ENCODE peak calls at places on chromosomes 13 and 19, in eight cellular contexts. D is heart left ventricle, M is HFF-Myc, O is SK-N-MC, F is colonic mucosa, L is transverse colon, U is endodermal cell, K is ascending aorta. E is an unnamed sample.

GRCh38 chr13:31765441-31765840 is 26.1 kb downstream of the RXFP2 start:
- DNase-seq in D (no peak), M (no peak), O (no peak), F (no peak), L (no peak), U (no peak), K (no peak), E (no peak)

GRCh38 chr19:29491995-29492577 is 33.7 kb upstream of the VSTM2B start:
- DNase-seq in D (no peak), M (no peak), O (no peak), F (no peak), L (no peak), U (peak), K (no peak), E (no peak)

GRCh38 chr13:32824671-32825070 is 191.6 kb upstream of the KL start:
- DNase-seq in D (no peak), M (peak), O (no peak), F (no peak), L (no peak), U (peak), K (no peak), E (peak)

GRCh38 chr19:50602089-50602422 is 33.8 kb upstream of the LRRC4B start:
- DNase-seq in D (no peak), M (no peak), O (no peak), F (no peak), L (no peak), U (no peak), K (no peak), E (no peak)

GRCh38 chr13:71771144-71771543 is 95.9 kb downstream of the DACH1 start:
- DNase-seq in D (no peak), M (no peak), O (no peak), F (no peak), L (no peak), U (no peak), K (no peak), E (no peak)

GRCh38 chr13:99859178-99860177 is 112.1 kb downstream of the ZIC5 start:
- DNase-seq in D (no peak), M (peak), O (no peak), F (peak), L (peak), U (no peak), K (no peak), E (no peak)

GRCh38 chr13:51371768-51372399 is 32.4 kb downstream of the SERPINE3 start:
- DNase-seq in D (no peak), M (no peak), O (no peak), F (no peak), L (no peak), U (no peak), K (no peak), E (no peak)

GRCh38 chr13:98279473-98280175 is 102.6 kb upstream of the RNF113B start:
- DNase-seq in D (no peak), M (no peak), O (no peak), F (no peak), L (no peak), U (peak), K (no peak), E (no peak)

GRCh38 chr13:51524312-51524711 is 60.0 kb upstream of the WDFY2 start:
- DNase-seq in D (no peak), M (no peak), O (no peak), F (no peak), L (no peak), U (no peak), K (no peak), E (peak)

GRCh38 chr19:19179548-19180441 is 9.7 kb upstream of the MEF2B start:
- DNase-seq in D (no peak), M (no peak), O (no peak), F (no peak), L (no peak), U (no peak), K (no peak), E (no peak)

GRCh38 chr19:30228113-30228725 is 144.0 kb upstream of the ZNF536 start:
- DNase-seq in D (no peak), M (no peak), O (no peak), F (no peak), L (peak), U (peak), K (no peak), E (no peak)

GRCh38 chr13:60623131-60623530 is 226.1 kb downstream of the TDRD3 start:
- DNase-seq in D (no peak), M (no peak), O (no peak), F (no peak), L (no peak), U (no peak), K (no peak), E (no peak)

GRCh38 chr19:56080669-56081401 is 40.3 kb downstream of the ZNF787 start:
- DNase-seq in D (peak), M (peak), O (no peak), F (peak), L (peak), U (peak), K (peak), E (peak)

GRCh38 chr13:95652244-95652764 is 7.8 kb upstream of the DZIP1 start:
- DNase-seq in D (no peak), M (no peak), O (no peak), F (no peak), L (no peak), U (no peak), K (no peak), E (no peak)

GRCh38 chr13:72296246-72296645 is 429.2 kb upstream of the DACH1 start:
- DNase-seq in D (no peak), M (no peak), O (no peak), F (no peak), L (no peak), U (no peak), K (no peak), E (no peak)

GRCh38 chr19:50829801-50830200 is 3.6 kb downstream of the KLK15 start:
- DNase-seq in D (no peak), M (no peak), O (no peak), F (no peak), L (no peak), U (no peak), K (no peak), E (no peak)

GRCh38 chr13:108919036-108919907 is 289.9 kb downstream of the MYO16 start:
- DNase-seq in D (no peak), M (no peak), O (no peak), F (peak), L (no peak), U (no peak), K (no peak), E (peak)

GRCh38 chr13:44125943-44126469 is 246.3 kb downstream of the LACC1 start:
- DNase-seq in D (no peak), M (no peak), O (no peak), F (no peak), L (no peak), U (no peak), K (no peak), E (no peak)

GRCh38 chr13:109196896-109197295 is 567.5 kb downstream of the MYO16 start:
- DNase-seq in D (no peak), M (no peak), O (no peak), F (no peak), L (no peak), U (peak), K (no peak), E (no peak)

GRCh38 chr19:43470288-43470687 is 4.9 kb upstream of the LYPD3 start:
- DNase-seq in D (no peak), M (no peak), O (no peak), F (no peak), L (no peak), U (peak), K (no peak), E (peak)

GRCh38 chr13:71864981-71865857 is 1.8 kb downstream of the DACH1 start:
- DNase-seq in D (peak), M (no peak), O (no peak), F (peak), L (peak), U (peak), K (peak), E (peak)

GRCh38 chr13:42102961-42103688 is 54.7 kb downstream of the DGKH start:
- DNase-seq in D (no peak), M (peak), O (no peak), F (no peak), L (no peak), U (no peak), K (no peak), E (no peak)

GRCh38 chr19:34351382-34351802 is 13.6 kb upstream of the GPI start:
- DNase-seq in D (no peak), M (no peak), O (no peak), F (no peak), L (no peak), U (no peak), K (no peak), E (no peak)

GRCh38 chr19:42111384-42111783 is 20.9 kb downstream of the POU2F2 start:
- DNase-seq in D (no peak), M (no peak), O (no peak), F (no peak), L (no peak), U (no peak), K (no peak), E (peak)

GRCh38 chr13:76813874-76814273 is 72.3 kb downstream of the KCTD12 start:
- DNase-seq in D (no peak), M (no peak), O (no peak), F (peak), L (peak), U (no peak), K (no peak), E (no peak)

GRCh38 chr19:48997972-48998371 is 4.3 kb downstream of the RUVBL2 start:
- DNase-seq in D (no peak), M (no peak), O (no peak), F (peak), L (peak), U (peak), K (no peak), E (peak)

GRCh38 chr19:46429999-46430398 is 1.3 kb upstream of the PNMA8C start:
- DNase-seq in D (no peak), M (no peak), O (peak), F (no peak), L (no peak), U (no peak), K (no peak), E (no peak)

GRCh38 chr19:46776927-46777911 is 11.2 kb downstream of the SLC1A5 start:
- DNase-seq in D (no peak), M (no peak), O (no peak), F (no peak), L (no peak), U (peak), K (no peak), E (no peak)

GRCh38 chr19:32811151-32811550 is 58.4 kb downstream of the SLC7A9 start:
- DNase-seq in D (no peak), M (no peak), O (no peak), F (no peak), L (no peak), U (no peak), K (no peak), E (no peak)

GRCh38 chr13:24683833-24684599 is 3.8 kb downstream of the ATP12A start:
- DNase-seq in D (peak), M (no peak), O (peak), F (peak), L (peak), U (peak), K (no peak), E (peak)

DNA sequence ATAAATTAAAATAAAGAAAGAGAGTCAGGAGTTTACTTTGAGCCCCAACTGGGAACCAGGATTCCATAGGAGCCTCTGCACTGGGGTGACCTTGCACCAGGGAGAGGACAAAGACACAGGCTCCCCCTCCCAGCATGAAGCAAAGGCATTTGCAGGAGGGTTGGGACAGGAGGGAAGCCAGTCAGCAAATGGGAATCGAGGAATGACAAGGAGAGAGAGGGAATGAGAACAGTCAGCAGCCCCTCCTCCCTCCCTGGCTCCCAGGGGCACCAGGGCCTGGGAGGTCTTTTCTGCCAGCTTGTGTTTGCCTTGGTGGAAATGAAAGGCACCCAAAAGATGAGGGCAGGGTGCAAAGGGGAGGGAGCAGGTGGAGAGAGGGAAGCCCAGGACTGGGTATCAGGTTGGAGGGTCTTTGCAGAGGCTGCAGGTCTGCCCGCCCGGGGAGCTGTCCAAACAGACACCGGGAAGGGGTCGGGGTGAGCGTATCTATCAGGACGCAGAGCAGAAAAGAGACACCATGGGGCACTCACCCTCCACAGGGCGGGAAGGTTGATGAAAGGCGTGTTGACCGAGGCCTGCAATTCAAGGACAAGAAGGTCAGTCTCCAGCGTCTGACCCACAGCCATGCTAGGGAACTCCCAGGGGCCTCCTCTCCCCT is 3.8 kb downstream of the SBSN start:
- DNase-seq in D (no peak), M (no peak), O (no peak), F (no peak), L (no peak), U (peak), K (no peak), E (no peak)
- H3K4me3 ChIP-seq in D (no peak), M (no peak), O (no peak), F (no peak), L (no peak), U (no peak), K (no peak), E (no peak)

GRCh38 chr19:28066161-28066560 is 1146.8 kb downstream of the UQCRFS1 start:
- DNase-seq in D (no peak), M (no peak), O (no peak), F (no peak), L (no peak), U (no peak), K (no peak), E (no peak)
- H3K4me3 ChIP-seq in D (no peak), M (no peak), O (no peak), F (no peak), L (no peak), U (no peak), K (no peak), E (no peak)

DNA sequence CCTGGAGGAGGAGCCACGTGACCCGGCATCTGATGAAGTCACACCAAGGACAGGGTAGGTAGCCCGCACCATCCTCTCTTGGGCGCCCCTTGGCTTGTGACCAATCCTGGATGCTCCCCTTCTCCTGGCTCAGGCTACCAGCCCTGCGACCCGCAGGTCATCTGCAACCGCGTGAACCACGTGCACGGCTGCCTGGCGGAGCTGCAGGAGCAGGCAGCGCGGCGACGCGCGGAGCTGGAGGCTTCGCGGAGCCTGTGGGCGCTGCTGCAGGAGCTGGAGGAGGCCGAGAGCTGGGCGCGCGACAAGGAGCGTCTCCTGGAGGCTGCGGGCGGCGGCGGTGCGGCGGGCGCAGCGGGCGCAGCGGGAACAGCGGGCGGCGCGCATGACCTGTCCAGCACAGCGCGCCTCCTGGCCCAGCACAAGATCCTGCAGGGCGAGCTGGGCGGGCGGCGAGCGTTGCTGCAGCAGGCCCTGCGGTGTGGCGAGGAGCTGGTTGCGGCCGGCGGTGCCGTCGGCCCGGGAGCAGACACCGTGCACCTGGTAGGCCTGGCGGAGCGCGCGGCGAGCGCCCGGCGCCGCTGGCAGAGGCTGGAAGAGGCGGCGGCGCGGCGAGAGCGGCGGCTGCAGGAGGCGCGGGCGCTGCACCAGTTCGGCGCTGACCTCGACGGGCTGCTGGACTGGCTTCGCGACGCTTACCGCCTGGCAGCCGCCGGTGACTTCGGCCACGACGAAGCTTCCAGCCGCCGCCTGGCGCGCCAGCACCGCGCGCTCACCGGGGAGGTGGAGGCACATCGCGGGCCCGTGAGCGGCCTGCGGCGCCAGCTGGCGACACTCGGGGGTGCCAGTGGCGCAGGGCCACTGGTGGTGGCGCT is 45.9 kb downstream of the SPTBN4 start:
- DNase-seq in D (no peak), M (no peak), O (no peak), F (no peak), L (no peak), U (peak), K (no peak), E (no peak)
- H3K4me3 ChIP-seq in D (no peak), M (no peak), O (no peak), F (no peak), L (peak), U (peak), K (peak), E (no peak)

GRCh38 chr19:1447565-1447903 is 2.4 kb upstream of the APC2 start:
- DNase-seq in D (no peak), M (no peak), O (no peak), F (no peak), L (no peak), U (no peak), K (no peak), E (no peak)

GRCh38 chr19:1445932-1446712 is 3.8 kb upstream of the APC2 start:
- DNase-seq in D (peak), M (no peak), O (no peak), F (no peak), L (no peak), U (peak), K (no peak), E (no peak)

GRCh38 chr19:1447944-1448343 is 2.0 kb upstream of the APC2 start:
- DNase-seq in D (no peak), M (no peak), O (no peak), F (no peak), L (no peak), U (no peak), K (no peak), E (no peak)

GRCh38 chr19:1446713-1447564 is 3.0 kb upstream of the APC2 start:
- DNase-seq in D (peak), M (no peak), O (no peak), F (no peak), L (no peak), U (peak), K (no peak), E (no peak)

DNA sequence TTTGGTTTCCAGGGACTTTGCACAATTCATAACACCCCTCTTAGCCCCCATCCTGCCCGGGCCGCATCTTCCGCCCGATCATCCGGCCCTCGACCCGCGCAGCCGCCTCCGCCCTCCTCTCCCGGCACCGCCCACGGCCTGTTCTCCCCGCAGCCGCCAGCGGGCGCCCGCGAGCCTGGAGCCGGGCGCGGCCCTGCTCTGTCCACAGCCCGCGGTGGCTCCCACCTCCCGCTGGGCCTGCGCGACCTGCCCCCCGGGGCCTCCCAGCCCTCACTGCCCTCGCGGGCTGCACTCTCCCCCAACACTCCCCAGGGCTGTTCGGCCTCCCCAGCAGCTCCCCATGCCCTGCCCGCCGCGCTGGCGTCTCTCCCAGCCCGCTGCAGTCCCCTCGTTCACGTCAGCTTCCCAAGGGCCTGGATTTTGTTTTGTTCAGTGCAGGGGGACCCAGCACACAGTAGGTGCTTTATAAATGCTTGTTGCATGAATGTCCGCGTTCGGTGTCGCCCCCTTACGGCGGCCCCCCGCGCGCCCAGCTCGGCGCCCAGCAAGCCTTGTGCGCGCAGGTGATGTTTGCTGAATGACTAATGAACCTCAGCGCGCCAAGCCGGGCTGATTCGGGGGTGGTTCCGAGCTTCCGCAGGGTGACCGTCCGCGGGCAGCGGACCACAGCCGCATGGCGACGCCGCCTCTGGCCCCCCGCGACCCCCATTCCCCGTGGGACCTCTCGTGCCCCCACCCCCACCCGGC is 4.6 kb upstream of the APC2 start:
- DNase-seq in D (peak), M (no peak), O (no peak), F (peak), L (peak), U (peak), K (peak), E (no peak)
- H3K4me3 ChIP-seq in D (peak), M (no peak), O (peak), F (peak), L (peak), U (peak), K (peak), E (peak)

GRCh38 chr13:113129921-113130750 is 7.5 kb downstream of the F10 start:
- DNase-seq in D (peak), M (no peak), O (no peak), F (no peak), L (no peak), U (peak), K (peak), E (no peak)

GRCh38 chr13:113126265-113127150 is 3.9 kb downstream of the F10 start:
- DNase-seq in D (no peak), M (no peak), O (no peak), F (no peak), L (no peak), U (peak), K (peak), E (no peak)

GRCh38 chr13:113124211-113125025 is 1.8 kb downstream of the F10 start:
- DNase-seq in D (no peak), M (no peak), O (no peak), F (no peak), L (no peak), U (no peak), K (peak), E (no peak)

GRCh38 chr13:113125506-113126264 is 3.1 kb downstream of the F10 start:
- DNase-seq in D (no peak), M (no peak), O (no peak), F (no peak), L (no peak), U (no peak), K (peak), E (no peak)

GRCh38 chr13:113129480-113129879 is 6.9 kb downstream of the F10 start:
- DNase-seq in D (no peak), M (no peak), O (no peak), F (no peak), L (no peak), U (peak), K (peak), E (no peak)
- H3K4me3 ChIP-seq in D (peak), M (no peak), O (no peak), F (no peak), L (no peak), U (no peak), K (peak), E (no peak)

GRCh38 chr13:30619731-30620130 is 2.0 kb downstream of the USPL1 start:
- DNase-seq in D (no peak), M (no peak), O (no peak), F (no peak), L (no peak), U (no peak), K (no peak), E (peak)
- H3K4me3 ChIP-seq in D (no peak), M (peak), O (peak), F (no peak), L (peak), U (peak), K (peak), E (peak)

GRCh38 chr13:46896346-46897138 is at the start of gene HTR2A:
- DNase-seq in D (peak), M (no peak), O (peak), F (no peak), L (no peak), U (no peak), K (no peak), E (peak)
- H3K4me3 ChIP-seq in D (no peak), M (no peak), O (peak), F (peak), L (peak), U (no peak), K (peak), E (peak)

GRCh38 chr13:110311721-110312668 is 4.9 kb downstream of the COL4A2 start:
- DNase-seq in D (no peak), M (no peak), O (no peak), F (no peak), L (no peak), U (peak), K (peak), E (peak)
- H3K4me3 ChIP-seq in D (peak), M (no peak), O (no peak), F (peak), L (peak), U (peak), K (peak), E (peak)

GRCh38 chr19:13022859-13023636 is 27.8 kb downstream of the NFIX start:
- DNase-seq in D (peak), M (peak), O (peak), F (peak), L (peak), U (peak), K (peak), E (peak)
- H3K4me3 ChIP-seq in D (peak), M (peak), O (peak), F (peak), L (peak), U (peak), K (peak), E (peak)